ENCODE peak calls at places on chromosomes 12 and 14, in seven cellular contexts. Z is GM10248, W is heart left ventricle, S is omental fat pad, J is AG10803, E is spleen, Q is breast epithelium. N is an unnamed sample.

GRCh38 chr12:54891717-54892478 is 37.6 kb downstream of the MUCL1 start:
- DNase-seq in Z (no peak), W (no peak), S (no peak), J (no peak), E (no peak), Q (peak), N (no peak)

GRCh38 chr14:72781476-72782181 is 112.3 kb downstream of the DPF3 start:
- DNase-seq in Z (no peak), W (no peak), S (no peak), J (peak), E (no peak), Q (no peak), N (no peak)

GRCh38 chr12:116389990-116390655 is 112.6 kb upstream of the MED13L start:
- DNase-seq in Z (no peak), W (no peak), S (no peak), J (peak), E (no peak), Q (peak), N (no peak)

GRCh38 chr14:89436274-89436656 is 19.2 kb upstream of the FOXN3 start:
- DNase-seq in Z (no peak), W (no peak), S (no peak), J (no peak), E (no peak), Q (no peak), N (no peak)

GRCh38 chr12:98909749-98910148 is 264.7 kb downstream of the APAF1 start:
- DNase-seq in Z (no peak), W (no peak), S (no peak), J (no peak), E (no peak), Q (no peak), N (no peak)

GRCh38 chr14:71403673-71404072 is 496.4 kb downstream of the PCNX1 start:
- DNase-seq in Z (peak), W (no peak), S (no peak), J (no peak), E (no peak), Q (no peak), N (no peak)

GRCh38 chr12:50013361-50014147 is 11.7 kb downstream of the RACGAP1 start:
- DNase-seq in Z (no peak), W (no peak), S (no peak), J (no peak), E (no peak), Q (no peak), N (no peak)

GRCh38 chr12:88860846-88861245 is 280.6 kb upstream of the KITLG start:
- DNase-seq in Z (no peak), W (no peak), S (no peak), J (peak), E (no peak), Q (no peak), N (no peak)

GRCh38 chr14:59146941-59147470 is 41.5 kb upstream of the DAAM1 start:
- DNase-seq in Z (no peak), W (no peak), S (no peak), J (no peak), E (no peak), Q (no peak), N (no peak)

GRCh38 chr14:105281354-105282097 is 19.3 kb downstream of the BRF1 start:
- DNase-seq in Z (peak), W (no peak), S (no peak), J (peak), E (no peak), Q (no peak), N (no peak)

GRCh38 chr12:91138337-91138905 is 27.1 kb upstream of the LUM start:
- DNase-seq in Z (no peak), W (no peak), S (no peak), J (peak), E (no peak), Q (no peak), N (no peak)

GRCh38 chr14:67532606-67532997 is 488 bp upstream of the PLEKHH1 start:
- DNase-seq in Z (no peak), W (no peak), S (no peak), J (no peak), E (no peak), Q (no peak), N (no peak)
- TF ChIP-seq CTCF in Z (no peak), W (no peak), S (no peak), J (no peak), E (no peak), Q (no peak), N (no peak)

DNA sequence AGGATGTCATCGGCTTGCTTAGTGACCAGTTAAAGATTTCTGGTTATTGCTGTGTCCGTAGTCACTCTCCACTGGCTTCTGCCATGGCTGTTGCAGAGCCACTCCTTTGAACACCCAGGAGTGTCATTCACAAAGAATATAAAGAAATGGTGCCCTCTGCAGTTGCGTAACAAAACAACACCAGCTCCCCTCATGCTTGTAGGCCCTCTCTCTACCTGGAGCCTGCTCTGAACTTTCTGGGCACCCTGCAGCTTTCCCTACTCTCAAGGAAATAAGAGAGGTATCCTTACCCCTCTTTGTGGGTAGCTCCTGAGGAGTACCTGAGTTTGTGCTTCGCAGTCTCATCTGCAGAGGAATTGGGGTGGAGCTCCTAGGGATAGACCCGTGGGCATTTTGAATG is 97.3 kb upstream of the TMEM260 start:
- DNase-seq in Z (no peak), W (no peak), S (no peak), J (no peak), E (no peak), Q (no peak), N (no peak)
- TF ChIP-seq CTCF in Z (peak), W (no peak), S (no peak), J (no peak), E (no peak), Q (no peak), N (no peak)

GRCh38 chr12:30837595-30837994 is 82.8 kb upstream of the CAPRIN2 start:
- DNase-seq in Z (no peak), W (no peak), S (no peak), J (no peak), E (no peak), Q (no peak), N (no peak)
- TF ChIP-seq CTCF in Z (no peak), W (no peak), S (no peak), J (no peak), E (no peak), Q (no peak), N (no peak)

DNA sequence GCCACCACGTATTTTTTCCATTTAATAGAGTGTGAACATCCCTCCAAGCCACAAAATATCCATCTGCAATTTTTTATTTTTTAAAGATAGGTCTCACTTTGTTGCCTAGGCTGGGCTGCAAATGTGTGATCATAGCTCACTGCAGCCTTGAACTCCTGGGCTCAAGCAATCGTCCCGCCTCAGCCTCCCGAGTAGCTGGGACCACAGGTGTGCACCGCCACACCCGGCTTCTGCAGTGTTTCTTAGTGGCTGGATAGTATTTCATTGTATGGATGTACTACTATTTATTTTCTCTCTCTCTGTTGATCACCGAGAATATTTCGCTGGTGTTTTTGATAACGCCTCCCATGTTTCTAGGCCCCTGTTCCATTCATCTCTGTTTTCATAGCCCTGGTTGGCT is 17.5 kb downstream of the MLXIP start:
- DNase-seq in Z (no peak), W (no peak), S (no peak), J (no peak), E (no peak), Q (no peak), N (no peak)
- TF ChIP-seq CTCF in Z (no peak), W (no peak), S (no peak), J (no peak), E (no peak), Q (no peak), N (no peak)

DNA sequence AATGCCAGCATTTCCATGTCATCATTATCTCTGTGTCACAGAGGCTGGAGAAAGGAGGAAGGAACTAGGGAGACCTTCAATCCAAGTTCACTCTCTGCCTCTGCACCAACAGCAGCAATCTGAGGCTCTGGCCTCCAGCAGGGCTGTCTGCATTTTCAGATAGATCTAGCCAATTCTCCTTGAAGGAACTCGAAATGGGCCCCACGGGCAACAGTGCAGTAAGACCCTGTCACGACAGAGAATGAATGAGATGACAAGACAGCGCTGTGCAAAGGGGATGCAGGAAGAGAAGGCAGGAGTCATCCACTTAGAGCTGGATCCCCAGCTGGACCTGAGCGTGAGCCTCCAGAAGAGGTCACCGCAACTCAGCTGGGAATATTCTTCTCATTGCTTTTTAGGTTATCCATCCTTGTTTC is 183.7 kb upstream of the GZMB start:
- DNase-seq in Z (no peak), W (no peak), S (no peak), J (peak), E (no peak), Q (no peak), N (no peak)
- TF ChIP-seq CTCF in Z (no peak), W (peak), S (no peak), J (peak), E (no peak), Q (no peak), N (no peak)

GRCh38 chr14:31420013-31420318 is 384 bp downstream of the HEATR5A start:
- DNase-seq in Z (peak), W (peak), S (no peak), J (no peak), E (peak), Q (peak), N (no peak)

GRCh38 chr14:31421200-31421599 is 850 bp upstream of the HEATR5A start:
- DNase-seq in Z (no peak), W (no peak), S (no peak), J (no peak), E (no peak), Q (no peak), N (no peak)

GRCh38 chr14:31419179-31420012 is 954 bp downstream of the HEATR5A start:
- DNase-seq in Z (no peak), W (no peak), S (no peak), J (peak), E (no peak), Q (no peak), N (no peak)

GRCh38 chr14:31418440-31418839 is 1.9 kb downstream of the HEATR5A start:
- DNase-seq in Z (no peak), W (no peak), S (no peak), J (no peak), E (no peak), Q (no peak), N (no peak)

GRCh38 chr14:31420319-31421081 is at the start of gene HEATR5A:
- DNase-seq in Z (peak), W (peak), S (peak), J (peak), E (peak), Q (peak), N (peak)
- TF ChIP-seq CTCF in Z (peak), W (peak), S (no peak), J (peak), E (peak), Q (peak), N (no peak)

DNA sequence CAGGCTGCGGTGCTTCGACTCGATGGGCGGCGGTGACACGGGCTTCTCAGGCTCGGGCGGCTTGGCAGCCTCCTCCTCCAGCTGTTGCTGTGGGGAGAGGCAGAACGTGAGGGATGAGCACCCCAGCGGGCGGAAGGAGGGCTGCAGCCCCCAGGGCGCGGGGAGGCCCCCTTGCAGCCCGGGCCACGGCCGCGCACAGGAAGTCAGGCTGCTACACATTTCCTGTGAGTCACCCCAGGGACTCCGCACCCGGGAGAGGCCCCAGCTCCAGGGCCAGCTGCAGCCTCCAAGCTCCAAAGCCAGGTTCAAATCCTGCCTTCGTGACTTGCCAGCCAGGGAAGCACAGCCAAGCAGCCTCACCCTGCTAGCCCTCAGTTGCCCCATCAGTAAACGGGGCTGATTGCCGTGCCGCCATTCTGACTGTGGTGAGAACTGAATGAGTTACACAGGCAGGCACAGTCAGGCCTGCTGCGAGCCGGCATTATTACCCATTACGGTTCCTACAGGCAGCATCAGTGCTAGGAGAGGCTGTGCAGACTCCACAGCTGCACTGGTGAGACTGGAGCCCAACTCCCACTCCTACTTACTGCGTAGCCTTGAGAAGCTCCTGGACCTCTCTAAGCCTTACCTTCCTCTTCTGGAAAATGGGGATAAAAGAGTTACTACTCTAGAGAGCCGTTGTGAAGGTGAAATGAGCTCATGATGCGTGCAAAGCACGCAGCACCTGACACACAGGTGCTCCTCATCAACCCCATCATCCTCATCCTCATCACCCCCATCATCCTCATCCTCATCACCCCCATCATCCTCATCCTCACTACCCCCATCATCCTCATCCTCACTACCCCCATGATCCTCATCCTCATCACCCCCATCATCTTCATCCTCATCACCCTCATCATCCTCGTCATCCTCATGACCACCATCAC is 100.9 kb downstream of the NCOR2 start:
- DNase-seq in Z (peak), W (peak), S (no peak), J (no peak), E (peak), Q (no peak), N (no peak)
- TF ChIP-seq CTCF in Z (peak), W (peak), S (no peak), J (no peak), E (peak), Q (no peak), N (no peak)

GRCh38 chr12:51980809-51981127 is 26.0 kb upstream of the TAMALIN start:
- DNase-seq in Z (no peak), W (no peak), S (no peak), J (no peak), E (no peak), Q (no peak), N (no peak)
- TF ChIP-seq CTCF in Z (no peak), W (no peak), S (no peak), J (no peak), E (no peak), Q (no peak), N (no peak)

N was measured in mesothelial cell of epicardium.